ENCODE peak calls at places on chromosomes 5 and 9, in six cellular contexts. Y is breast epithelium, Q is ovary, N is HCT116, D is adrenal gland, O is heart left ventricle. M is an unnamed sample.

GRCh38 chr9:132609184-132609583 is 26.8 kb downstream of the BARHL1 start:
- DNase-seq in N (no peak), O (no peak), Q (no peak), Y (no peak), D (no peak), M (no peak)

GRCh38 chr5:42949348-42950090 is 90.6 kb downstream of the ANXA2R start:
- DNase-seq in Q (no peak), N (no peak), O (peak), D (peak), Y (no peak), M (peak)

GRCh38 chr5:177412603-177413233 is 3.4 kb upstream of the F12 start:
- DNase-seq in O (no peak), N (no peak), D (no peak), Y (no peak), Q (no peak), M (no peak)

GRCh38 chr5:80701597-80701996 is 46.8 kb upstream of the DHFR start:
- DNase-seq in D (no peak), O (no peak), Y (no peak), Q (no peak), N (no peak), M (no peak)

GRCh38 chr5:150559701-150560100 is 51.8 kb downstream of the NDST1 start:
- DNase-seq in N (no peak), Y (no peak), O (no peak), Q (no peak), D (no peak), M (no peak)

GRCh38 chr5:116740771-116741170 is 166.1 kb upstream of the SEMA6A start:
- DNase-seq in O (no peak), Y (no peak), N (no peak), D (no peak), Q (no peak), M (no peak)

GRCh38 chr5:135740475-135740874 is 94.0 kb upstream of the SLC25A48 start:
- DNase-seq in D (no peak), O (no peak), Q (no peak), N (no peak), Y (no peak), M (no peak)

GRCh38 chr5:42598311-42598710 is 158.3 kb upstream of the CCDC152 start:
- DNase-seq in D (no peak), O (no peak), Y (no peak), Q (no peak), N (no peak), M (no peak)

GRCh38 chr5:143102414-143102813 is 301.1 kb downstream of the NR3C1 start:
- DNase-seq in D (no peak), Q (no peak), N (no peak), O (no peak), Y (no peak), M (no peak)

GRCh38 chr9:129852575-129852974 is 17.3 kb downstream of the USP20 start:
- DNase-seq in D (peak), N (no peak), Y (no peak), Q (no peak), O (no peak), M (no peak)

GRCh38 chr5:60668715-60669304 is 31.2 kb downstream of the DEPDC1B start:
- DNase-seq in D (no peak), O (no peak), Y (no peak), N (peak), Q (no peak), M (no peak)

GRCh38 chr9:135455401-135456030 is 24.1 kb upstream of the PPP1R26 start:
- DNase-seq in N (no peak), D (no peak), O (no peak), Q (no peak), Y (no peak), M (no peak)

GRCh38 chr5:128513816-128514215 is 24.2 kb downstream of the FBN2 start:
- DNase-seq in O (no peak), Y (no peak), N (no peak), D (no peak), Q (no peak), M (no peak)

GRCh38 chr9:10843151-10843550 is 230.3 kb upstream of the PTPRD start:
- DNase-seq in O (no peak), Q (no peak), D (no peak), N (no peak), Y (no peak), M (no peak)

GRCh38 chr9:98978231-98978681 is 34.5 kb downstream of the COL15A1 start:
- DNase-seq in D (no peak), Q (no peak), N (no peak), O (no peak), Y (no peak), M (no peak)

GRCh38 chr9:128921881-128922763 is 1.3 kb downstream of the PHYHD1 start:
- DNase-seq in O (peak), Q (peak), D (peak), N (no peak), Y (no peak), M (no peak)

GRCh38 chr5:69285448-69286116 is 47.0 kb downstream of the CCDC125 start:
- DNase-seq in O (no peak), D (no peak), Q (no peak), Y (no peak), N (no peak), M (no peak)

GRCh38 chr5:171712616-171713015 is 73.0 kb upstream of the SMIM23 start:
- DNase-seq in N (no peak), D (no peak), O (no peak), Q (no peak), Y (no peak), M (no peak)

GRCh38 chr5:75412111-75412990 is 75.3 kb downstream of the HMGCR start:
- DNase-seq in Y (no peak), N (no peak), Q (no peak), O (no peak), D (no peak), M (no peak)

GRCh38 chr9:84542554-84542953 is 127.0 kb upstream of the NTRK2 start:
- DNase-seq in Y (no peak), Q (no peak), D (no peak), O (no peak), N (peak), M (no peak)

GRCh38 chr9:16241231-16241630 is 629.2 kb downstream of the BNC2 start:
- DNase-seq in O (no peak), Y (no peak), Q (no peak), D (no peak), N (no peak), M (no peak)

GRCh38 chr5:129460951-129461815 is 1.1 kb downstream of the ADAMTS19 start:
- DNase-seq in Q (peak), N (no peak), O (peak), Y (no peak), D (no peak), M (no peak)

GRCh38 chr9:20573023-20573422 is 49.3 kb downstream of the MLLT3 start:
- DNase-seq in N (no peak), Q (no peak), Y (no peak), O (no peak), D (no peak), M (no peak)

GRCh38 chr5:139998837-139999236 is 44.3 kb downstream of the NRG2 start:
- DNase-seq in Y (no peak), O (no peak), D (no peak), N (no peak), Q (no peak), M (no peak)

GRCh38 chr5:35246411-35246810 is 16.1 kb upstream of the PRLR start:
- DNase-seq in O (no peak), Y (no peak), N (no peak), D (peak), Q (no peak), M (no peak)

GRCh38 chr5:57102905-57103255 is 71.0 kb upstream of the GPBP1 start:
- DNase-seq in O (no peak), Y (no peak), N (no peak), D (no peak), Q (no peak), M (no peak)

GRCh38 chr9:78272307-78272706 is 24.6 kb upstream of the PSAT1 start:
- DNase-seq in Q (no peak), N (no peak), O (no peak), D (no peak), Y (no peak), M (no peak)

GRCh38 chr9:128727626-128728248 is 3.8 kb upstream of the ZDHHC12 start:
- DNase-seq in D (no peak), Y (no peak), Q (no peak), O (no peak), N (no peak), M (no peak)

GRCh38 chr5:54719384-54720306 is 202.1 kb downstream of the SNX18 start:
- DNase-seq in Q (no peak), N (no peak), O (no peak), D (no peak), Y (no peak), M (no peak)

GRCh38 chr9:93254806-93255519 is 71.0 kb downstream of the WNK2 start:
- DNase-seq in Y (peak), O (no peak), D (no peak), Q (peak), N (no peak), M (no peak)

GRCh38 chr5:45507174-45507573 is 189.0 kb downstream of the HCN1 start:
- DNase-seq in Q (no peak), O (no peak), N (no peak), D (no peak), Y (no peak), M (no peak)

GRCh38 chr9:14301006-14301405 is 12.9 kb downstream of the NFIB start:
- DNase-seq in Y (no peak), O (no peak), N (no peak), Q (no peak), D (no peak), M (no peak)

GRCh38 chr9:14301582-14301981 is 12.4 kb downstream of the NFIB start:
- DNase-seq in Q (no peak), N (no peak), O (no peak), Y (no peak), D (no peak), M (no peak)

GRCh38 chr9:14300588-14300987 is 13.4 kb downstream of the NFIB start:
- DNase-seq in D (no peak), N (no peak), O (no peak), Y (no peak), Q (no peak), M (no peak)

GRCh38 chr9:14296462-14296861 is 17.5 kb downstream of the NFIB start:
- DNase-seq in N (no peak), O (no peak), Q (no peak), Y (no peak), D (no peak), M (no peak)

GRCh38 chr9:14298607-14299022 is 15.3 kb downstream of the NFIB start:
- DNase-seq in O (no peak), D (no peak), Y (no peak), Q (no peak), N (no peak), M (no peak)
- H3K4me3 ChIP-seq in O (no peak), D (no peak), Y (peak), Q (no peak), N (no peak), M (peak)

GRCh38 chr5:67291066-67291465 is 94.5 kb upstream of the CD180 start:
- DNase-seq in Y (no peak), O (no peak), Q (no peak), D (no peak), N (no peak), M (no peak)
- H3K27ac ChIP-seq in Y (peak), O (no peak), Q (no peak), D (no peak), N (no peak), M (peak)

DNA sequence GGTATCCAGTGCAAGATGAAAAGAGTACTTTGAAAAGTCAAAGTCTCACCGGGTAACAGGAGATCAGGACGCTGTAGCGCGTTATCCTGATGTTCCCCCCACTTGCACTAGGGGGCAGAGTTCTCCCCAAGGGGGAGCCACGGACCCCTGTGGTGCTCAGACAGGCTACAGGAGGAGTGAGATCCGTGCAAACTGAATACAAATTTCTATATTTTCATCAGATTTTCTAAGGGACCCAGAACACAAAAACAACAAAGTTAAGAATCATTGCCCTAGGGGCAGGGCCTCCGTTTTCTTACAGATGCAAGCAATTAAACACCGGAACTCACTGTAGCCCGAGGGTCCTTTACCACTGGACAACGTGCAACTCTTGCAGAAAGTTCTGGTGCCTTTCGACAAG is 2.0 kb downstream of the MYO10 start:
- DNase-seq in Q (peak), Y (no peak), D (peak), O (peak), N (peak), M (no peak)
- TF ChIP-seq POLR2A in Q (no peak), Y (no peak), D (no peak), O (no peak), N (no peak), M (no peak)

DNA sequence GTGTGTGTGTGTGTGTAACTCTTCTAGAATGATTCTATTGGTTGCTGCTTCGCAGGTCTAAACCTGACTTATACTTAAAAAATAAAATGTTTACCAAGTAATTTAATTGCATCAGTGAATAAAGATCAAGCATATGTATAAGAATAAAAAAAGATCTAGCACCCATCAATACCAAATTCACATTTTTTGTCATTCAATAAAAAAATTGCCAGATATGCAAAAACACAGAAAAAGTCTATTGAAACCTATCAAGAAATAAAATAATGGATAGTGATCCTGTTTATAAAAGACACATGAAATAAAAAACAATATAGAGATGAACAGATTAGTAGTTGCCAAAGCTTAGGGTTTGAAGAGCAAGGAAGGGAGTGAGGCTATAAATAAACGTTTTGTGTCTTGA is 2095.0 kb upstream of the ACO1 start:
- DNase-seq in N (no peak), Q (no peak), O (no peak), Y (no peak), D (no peak), M (no peak)
- H3K4me3 ChIP-seq in N (no peak), Q (no peak), O (no peak), Y (no peak), D (no peak), M (no peak)

GRCh38 chr5:132418876-132419275 is 49.4 kb downstream of the SLC22A5 start:
- DNase-seq in O (no peak), N (no peak), D (no peak), Y (no peak), Q (no peak), M (no peak)
- H3K27ac ChIP-seq in O (peak), N (no peak), D (peak), Y (peak), Q (no peak), M (peak)

GRCh38 chr9:101375546-101375945 is 9.3 kb downstream of the BAAT start:
- DNase-seq in Y (no peak), D (no peak), N (no peak), Q (no peak), O (no peak), M (no peak)

GRCh38 chr9:101371813-101372212 is 13.0 kb downstream of the BAAT start:
- DNase-seq in O (no peak), Q (no peak), Y (no peak), D (no peak), N (no peak), M (no peak)

GRCh38 chr9:101369884-101370531 is 14.8 kb downstream of the BAAT start:
- DNase-seq in O (no peak), Y (no peak), Q (no peak), N (no peak), D (no peak), M (no peak)

GRCh38 chr9:101369286-101369685 is 15.5 kb downstream of the BAAT start:
- DNase-seq in O (no peak), D (no peak), Y (no peak), N (no peak), Q (no peak), M (no peak)

GRCh38 chr9:101372327-101373118 is 12.3 kb downstream of the BAAT start:
- DNase-seq in D (no peak), Q (no peak), Y (no peak), O (no peak), N (no peak), M (no peak)
- TF ChIP-seq POLR2A in D (no peak), Q (no peak), Y (no peak), O (no peak), N (no peak), M (no peak)

GRCh38 chr9:122228191-122228905 is 409 bp downstream of the LHX6 start:
- DNase-seq in Y (no peak), O (no peak), N (no peak), Q (no peak), D (no peak), M (no peak)

GRCh38 chr9:122226758-122227575 is 1.8 kb downstream of the LHX6 start:
- DNase-seq in Q (no peak), N (no peak), Y (no peak), O (no peak), D (peak), M (no peak)

GRCh38 chr9:122226142-122226757 is 2.5 kb downstream of the LHX6 start:
- DNase-seq in Q (no peak), D (no peak), Y (no peak), N (no peak), O (no peak), M (no peak)

GRCh38 chr9:122227576-122227903 is 1.2 kb downstream of the LHX6 start:
- DNase-seq in D (no peak), O (no peak), N (no peak), Q (no peak), Y (no peak), M (no peak)

DNA sequence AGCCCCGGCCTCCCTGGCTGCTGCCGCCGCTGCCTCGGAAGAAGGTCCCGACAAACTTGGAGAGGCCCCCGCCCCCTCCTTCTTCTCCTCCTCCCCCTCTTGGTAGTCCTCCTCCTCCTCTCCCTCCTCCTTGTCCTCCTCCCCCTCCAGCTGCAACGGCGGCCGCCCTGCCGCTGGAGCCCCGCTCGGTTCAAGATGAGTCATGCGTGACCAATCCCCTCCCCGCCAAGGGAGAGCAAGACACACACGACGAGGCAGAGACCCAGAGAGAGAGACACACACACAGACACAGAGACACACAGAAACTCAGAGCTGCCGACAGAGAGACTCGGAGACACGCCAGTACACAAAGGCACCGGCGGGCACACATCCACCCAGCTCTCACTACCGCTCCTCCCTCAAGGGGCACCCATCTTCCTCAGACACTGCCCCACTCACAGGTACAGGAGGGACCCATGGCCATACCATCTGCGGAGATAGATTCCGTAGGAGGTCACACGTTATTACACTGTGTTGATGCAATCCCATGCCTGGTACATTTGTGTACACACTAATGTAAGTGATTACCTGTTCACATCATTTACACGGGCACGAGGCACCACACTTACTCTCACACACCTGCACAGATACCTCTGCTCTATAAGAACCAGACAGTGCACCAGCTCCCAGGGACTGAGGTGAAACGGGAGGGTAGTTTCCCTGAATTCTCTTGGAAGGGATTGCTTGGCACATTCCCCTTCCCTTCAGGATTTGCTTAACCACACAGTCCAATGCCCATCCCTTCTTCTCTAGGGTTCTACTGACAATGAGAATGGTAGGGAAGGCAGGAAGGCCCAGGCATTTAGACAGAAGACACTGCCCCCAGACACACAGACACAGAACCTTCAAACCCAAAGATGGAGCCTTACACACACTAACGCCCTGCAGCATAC is at the start of gene LHX6:
- DNase-seq in N (no peak), D (peak), Q (no peak), O (no peak), Y (no peak), M (no peak)
- H3K4me3 ChIP-seq in N (peak), D (no peak), Q (peak), O (peak), Y (peak), M (peak)

GRCh38 chr5:53433036-53433435 is 47.4 kb upstream of the FST start:
- DNase-seq in D (no peak), N (no peak), Q (no peak), Y (no peak), O (no peak), M (no peak)

GRCh38 chr5:53438486-53439472 is 41.6 kb upstream of the FST start:
- DNase-seq in D (no peak), O (no peak), Q (no peak), N (no peak), Y (no peak), M (no peak)

GRCh38 chr5:53438079-53438478 is 42.4 kb upstream of the FST start:
- DNase-seq in N (no peak), O (no peak), D (no peak), Y (no peak), Q (no peak), M (no peak)

GRCh38 chr5:53434566-53434965 is 45.9 kb upstream of the FST start:
- DNase-seq in D (peak), O (no peak), N (no peak), Y (no peak), Q (no peak), M (no peak)

GRCh38 chr5:53436480-53437191 is 43.8 kb upstream of the FST start:
- DNase-seq in Q (no peak), O (no peak), Y (no peak), N (no peak), D (no peak), M (no peak)
- H3K27ac ChIP-seq in Q (no peak), O (no peak), Y (no peak), N (no peak), D (no peak), M (no peak)

GRCh38 chr9:2043881-2044462 is 28.8 kb downstream of the SMARCA2 start:
- DNase-seq in Y (no peak), Q (no peak), D (no peak), N (no peak), O (no peak), M (no peak)
- TF ChIP-seq POLR2A in Y (no peak), Q (no peak), D (no peak), N (no peak), O (no peak), M (no peak)